ENCODE peak calls at places on chromosomes 6 and 20, in six cellular contexts. O is testis, L is heart right ventricle, Y is left ventricle myocardium inferior, S is H9, Z is colonic mucosa. R is an unnamed sample.

GRCh38 chr6:131762984-131763383 is 44.8 kb upstream of the ENPP1 start:
- DNase-seq in O (no peak), L (no peak), Y (no peak), S (no peak), Z (no peak), R (no peak)

GRCh38 chr6:20845592-20845991 is 311.3 kb downstream of the CDKAL1 start:
- DNase-seq in O (no peak), L (no peak), Y (no peak), S (no peak), Z (no peak), R (no peak)

GRCh38 chr6:25628471-25629201 is 23.4 kb upstream of the SCGN start:
- DNase-seq in O (no peak), L (no peak), Y (no peak), S (no peak), Z (no peak), R (no peak)

GRCh38 chr6:20534906-20535305 is 649 bp downstream of the CDKAL1 start:
- DNase-seq in O (no peak), L (no peak), Y (no peak), S (no peak), Z (no peak), R (no peak)

GRCh38 chr6:54255881-54256280 is 52.4 kb upstream of the TINAG start:
- DNase-seq in O (no peak), L (peak; percentile 21), Y (no peak), S (no peak), Z (no peak), R (no peak)

GRCh38 chr6:149862901-149863595 is 1.1 kb downstream of the LRP11 start:
- DNase-seq in O (peak; percentile 78), L (peak; percentile 71), Y (peak; percentile 76), S (peak; percentile 51), Z (peak; percentile 61), R (peak; percentile 82)

GRCh38 chr6:137261393-137262154 is 42.4 kb upstream of the IFNGR1 start:
- DNase-seq in O (no peak), L (no peak), Y (no peak), S (no peak), Z (no peak), R (no peak)

GRCh38 chr6:166588691-166589333 is 2.3 kb upstream of the RAMACL start:
- DNase-seq in O (no peak), L (no peak), Y (no peak), S (peak; percentile 61), Z (no peak), R (no peak)

GRCh38 chr6:162442675-162443074 is 284.9 kb downstream of the PRKN start:
- DNase-seq in O (peak; percentile 39), L (no peak), Y (no peak), S (peak; percentile 73), Z (no peak), R (no peak)

GRCh38 chr6:20058912-20059311 is 153.4 kb downstream of the MBOAT1 start:
- DNase-seq in O (no peak), L (no peak), Y (no peak), S (no peak), Z (no peak), R (no peak)

GRCh38 chr20:3825526-3825925 is 5.2 kb downstream of the AP5S1 start:
- DNase-seq in O (no peak), L (no peak), Y (no peak), S (peak; percentile 67), Z (no peak), R (no peak)

GRCh38 chr6:4155848-4156466 is 20.6 kb upstream of the ECI2 start:
- DNase-seq in O (peak; percentile 91), L (peak; percentile 86), Y (peak; percentile 41), S (peak; percentile 75), Z (peak; percentile 86), R (peak; percentile 70)

GRCh38 chr20:25178563-25179438 is 16.7 kb upstream of the ENTPD6 start:
- DNase-seq in O (no peak), L (no peak), Y (no peak), S (no peak), Z (no peak), R (peak; percentile 82)

GRCh38 chr20:33897313-33897912 is 86.3 kb downstream of the CHMP4B start:
- DNase-seq in O (no peak), L (no peak), Y (no peak), S (no peak), Z (no peak), R (no peak)

GRCh38 chr20:13158339-13158738 is 62.7 kb upstream of the ISM1 start:
- DNase-seq in O (peak; percentile 67), L (no peak), Y (no peak), S (no peak), Z (no peak), R (no peak)

GRCh38 chr6:100595456-100595855 is 130.7 kb upstream of the SIM1 start:
- DNase-seq in O (no peak), L (no peak), Y (no peak), S (no peak), Z (no peak), R (no peak)

GRCh38 chr6:138689849-138690248 is 83.7 kb upstream of the CCDC28A start:
- DNase-seq in O (no peak), L (no peak), Y (no peak), S (no peak), Z (no peak), R (no peak)

GRCh38 chr6:154341326-154341725 is 15.3 kb downstream of the IPCEF1 start:
- DNase-seq in O (no peak), L (no peak), Y (no peak), S (no peak), Z (no peak), R (no peak)

GRCh38 chr6:5752282-5752681 is 254.4 kb downstream of the NRN1 start:
- DNase-seq in O (no peak), L (no peak), Y (no peak), S (peak; percentile 66), Z (no peak), R (peak; percentile 57)

GRCh38 chr20:48716086-48716485 is 111.7 kb downstream of the PREX1 start:
- DNase-seq in O (no peak), L (no peak), Y (no peak), S (no peak), Z (no peak), R (no peak)

DNA sequence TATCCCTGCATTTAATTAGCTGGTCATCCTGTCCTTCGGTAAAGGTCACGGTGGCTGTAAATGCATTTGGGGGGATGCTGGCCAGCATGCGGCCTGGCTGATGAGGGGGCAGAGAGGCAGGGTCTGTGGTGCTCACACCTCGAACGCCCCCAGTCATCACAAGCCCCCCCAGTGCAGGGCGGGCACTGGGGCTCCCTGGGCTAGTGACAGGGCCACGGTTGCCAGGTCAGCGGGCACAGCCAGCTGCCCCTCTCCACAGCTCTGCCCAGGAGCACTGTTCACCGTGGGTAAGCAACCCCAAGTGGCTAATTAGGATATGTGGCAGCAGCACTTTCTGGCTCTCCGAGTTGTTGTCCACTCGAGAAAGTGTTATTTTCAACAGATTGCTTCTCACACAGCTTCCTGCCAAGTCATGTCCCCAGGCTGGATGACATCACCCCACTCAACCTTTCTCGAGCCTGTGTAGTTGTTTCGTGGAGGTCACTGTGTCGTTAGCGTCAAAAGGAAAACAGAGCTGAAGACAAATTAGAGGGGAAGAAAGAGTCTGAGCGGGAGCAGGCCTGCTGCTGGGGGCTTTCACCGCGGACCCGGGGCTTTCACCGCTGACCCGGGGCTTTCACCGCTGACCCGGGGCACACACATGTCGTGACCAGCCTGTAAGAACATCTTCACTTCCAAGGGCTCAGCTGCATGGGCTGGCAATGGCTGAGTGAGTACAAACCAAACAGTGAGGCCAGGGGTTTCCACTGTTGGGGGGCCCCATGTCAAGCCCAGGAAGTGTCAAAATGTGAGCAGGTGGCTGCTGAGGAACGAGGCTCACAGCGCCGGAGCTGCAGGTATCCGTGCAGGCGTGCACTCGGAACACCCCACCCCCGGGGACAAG is 366.3 kb downstream of the TAF4 start:
- DNase-seq in O (no peak), L (no peak), Y (no peak), S (no peak), Z (no peak), R (no peak)
- H3K27me3 ChIP-seq in O (no peaks in the 10 kb centered on the region), L (peaks cover 15% of the 10 kb centered on the region), Y (peaks cover 35% of the 10 kb centered on the region), S (no peaks in the 10 kb centered on the region), Z (no peaks in the 10 kb centered on the region), R (no peaks in the 10 kb centered on the region)

DNA sequence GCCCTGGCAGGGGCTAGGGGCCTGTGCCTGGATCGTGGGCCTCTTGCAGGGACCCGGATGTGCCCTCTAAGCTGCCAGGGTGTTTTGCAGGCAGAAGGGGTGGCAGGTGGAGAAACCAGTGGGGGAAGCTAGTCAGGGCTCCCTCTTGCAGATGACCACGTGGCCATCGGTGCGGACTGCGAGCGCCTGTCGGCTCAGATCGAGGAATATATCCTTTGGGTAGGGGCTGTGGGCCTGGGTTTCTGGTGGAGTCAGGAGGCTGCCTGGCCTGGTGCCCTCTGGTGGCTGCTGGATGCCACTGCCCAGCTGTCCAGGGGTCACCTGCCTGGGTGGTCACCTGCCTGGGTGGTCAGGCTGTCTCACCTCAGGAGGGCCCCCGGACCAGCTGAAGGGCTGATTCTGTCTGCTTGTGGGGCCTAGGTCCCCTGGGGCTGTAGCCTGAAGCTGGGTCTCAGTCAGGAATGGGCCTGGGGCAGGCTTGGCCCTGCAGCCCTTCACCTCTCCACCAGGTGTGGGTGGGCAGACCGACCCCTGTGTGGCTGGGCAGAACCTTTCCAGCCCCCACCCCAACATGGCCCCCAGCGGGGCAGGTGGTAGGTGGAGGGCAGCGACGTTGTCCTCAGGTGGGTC is 6.7 kb downstream of the TCEA2 start:
- DNase-seq in O (peak; percentile 37), L (no peak), Y (no peak), S (peak; percentile 82), Z (no peak), R (no peak)
- H3K27me3 ChIP-seq in O (no peaks in the 10 kb centered on the region), L (no peaks in the 10 kb centered on the region), Y (no peaks in the 10 kb centered on the region), S (no peaks in the 10 kb centered on the region), Z (no peaks in the 10 kb centered on the region), R (no peaks in the 10 kb centered on the region)

DNA sequence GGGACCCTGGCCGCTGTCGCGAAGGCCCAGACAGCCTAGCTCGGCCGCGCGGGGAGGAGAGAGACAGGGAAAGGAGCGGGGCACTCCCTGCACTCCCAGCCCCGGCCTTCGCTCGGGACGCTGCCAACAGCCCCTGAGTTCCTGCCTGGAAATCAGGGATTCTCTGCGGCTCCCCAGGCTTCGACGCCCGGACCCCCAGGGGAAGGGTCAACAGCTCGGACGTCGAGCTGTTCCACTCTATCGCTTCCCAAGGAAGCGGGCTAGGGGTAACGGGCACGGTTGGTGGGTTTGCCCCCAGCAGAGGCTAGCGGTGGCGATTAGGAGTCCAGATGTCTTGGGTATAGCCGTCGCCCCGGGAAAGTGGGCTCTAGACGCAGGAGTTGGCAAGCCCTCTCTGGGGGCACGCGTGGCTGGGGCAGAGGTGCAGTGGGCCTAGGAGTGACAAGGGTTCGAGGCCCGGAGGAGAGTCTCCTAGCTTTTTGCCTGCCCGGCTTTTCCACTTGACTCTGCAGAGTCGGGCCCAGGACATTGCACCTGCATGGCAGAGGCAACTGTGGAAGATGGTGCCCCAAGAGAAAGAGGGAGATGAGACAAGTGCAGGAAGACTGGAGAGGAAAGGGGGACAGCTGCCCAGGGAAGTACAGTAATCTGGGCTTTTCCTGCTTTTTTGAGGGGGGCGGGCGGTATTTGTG is 8.3 kb downstream of the POU3F2 start:
- DNase-seq in O (no peak), L (no peak), Y (no peak), S (peak; percentile 66), Z (no peak), R (no peak)
- H3K27me3 ChIP-seq in O (no peaks in the 10 kb centered on the region), L (peaks cover 100% of the 10 kb centered on the region), Y (peaks cover 100% of the 10 kb centered on the region), S (peaks cover 55% of the 10 kb centered on the region), Z (peaks cover 88% of the 10 kb centered on the region), R (peaks cover 98% of the 10 kb centered on the region)

DNA sequence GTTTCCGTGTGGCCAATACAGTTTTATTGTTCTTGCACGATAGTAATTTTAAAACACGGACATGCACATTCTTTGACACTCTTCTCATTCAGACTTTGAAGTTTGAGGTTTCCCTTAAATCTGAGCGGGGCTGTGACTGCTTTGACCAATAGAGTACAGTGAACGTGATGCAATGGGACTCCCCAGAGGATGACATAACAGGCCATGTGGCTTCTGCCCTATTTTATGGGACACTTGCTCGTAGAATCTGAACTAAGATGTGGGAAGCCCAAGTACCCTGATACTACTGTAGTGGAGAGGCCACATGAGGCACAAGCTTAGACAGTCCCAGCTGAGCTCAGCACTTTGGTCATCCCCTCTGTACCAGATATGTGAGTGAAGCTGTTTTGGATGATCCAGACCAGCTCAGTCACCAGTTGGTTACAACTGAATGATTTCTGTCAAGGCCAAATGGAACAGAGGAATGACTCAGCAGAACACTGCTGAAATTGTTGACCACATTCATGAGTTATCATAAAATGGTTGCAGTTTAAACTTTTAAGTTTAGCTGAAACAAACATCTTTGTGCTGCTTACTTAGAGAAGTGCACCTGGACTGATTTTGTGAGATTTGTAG is 279.4 kb downstream of the RFPL4B start:
- DNase-seq in O (no peak), L (no peak), Y (no peak), S (no peak), Z (no peak), R (no peak)
- H3K27me3 ChIP-seq in O (no peaks in the 10 kb centered on the region), L (no peaks in the 10 kb centered on the region), Y (no peaks in the 10 kb centered on the region), S (no peaks in the 10 kb centered on the region), Z (no peaks in the 10 kb centered on the region), R (no peaks in the 10 kb centered on the region)